ENCODE peak calls at places on chromosomes 5 and 9, in eight cellular contexts. U is IMR-90; W is psoas muscle; O is naive thymus-derived CD4-positive, alpha-beta T cell; C is kidney; H is heart right ventricle; A is PC-3; J is CD8-positive, alpha-beta memory T cell. T is an unnamed sample. For H3K36me3, the result is how much of the 10 kb centered on the place peaks cover.

GRCh38 chr9:30677256-30677655 is 1707.2 kb upstream of the ACO1 start:
- DNase-seq in U (no peak), O (no peak), A (no peak), W (no peak), J (no peak), H (no peak), C (no peak), T (no peak)

GRCh38 chr5:61816146-61816545 is 484.1 kb downstream of the ZSWIM6 start:
- DNase-seq in J (no peak), A (no peak), O (no peak), U (no peak), W (no peak), C (no peak), H (no peak), T (no peak)

GRCh38 chr5:110414360-110414759 is 312.1 kb downstream of the TMEM232 start:
- DNase-seq in U (peak), A (peak), C (no peak), W (no peak), J (no peak), O (no peak), H (no peak), T (no peak)

GRCh38 chr5:112957970-112958773 is 18.4 kb upstream of the DCP2 start:
- DNase-seq in H (peak), C (peak), J (no peak), O (no peak), U (peak), A (peak), W (peak), T (no peak)

GRCh38 chr5:92907914-92908606 is 673.0 kb downstream of the NR2F1-AS1 start:
- DNase-seq in W (no peak), J (no peak), A (no peak), O (no peak), H (no peak), U (peak), C (no peak), T (no peak)

GRCh38 chr5:91266184-91266705 is 116.9 kb downstream of the ARRDC3 start:
- DNase-seq in O (no peak), J (no peak), U (peak), H (no peak), A (peak), C (no peak), W (no peak), T (no peak)

GRCh38 chr5:10674582-10674981 is 86.5 kb downstream of the DAP start:
- DNase-seq in J (no peak), O (no peak), U (no peak), C (no peak), H (no peak), A (no peak), W (no peak), T (no peak)

GRCh38 chr9:124285903-124286291 is 28.1 kb downstream of the NEK6 start:
- DNase-seq in H (no peak), C (peak), W (peak), U (peak), J (peak), A (no peak), O (no peak), T (no peak)

GRCh38 chr9:126822278-126822677 is 17.4 kb downstream of the ZBTB43 start:
- DNase-seq in A (no peak), W (no peak), J (no peak), O (no peak), C (no peak), U (no peak), H (no peak), T (no peak)

GRCh38 chr5:124302504-124302903 is 443.9 kb downstream of the ZNF608 start:
- DNase-seq in W (no peak), A (peak), H (no peak), O (no peak), U (peak), C (no peak), J (no peak), T (no peak)

GRCh38 chr5:157778121-157778805 is 34.8 kb downstream of the LSM11 start:
- DNase-seq in O (no peak), H (no peak), W (no peak), C (no peak), A (peak), J (no peak), U (peak), T (no peak)

GRCh38 chr9:90451804-90452203 is 190.8 kb downstream of the DIRAS2 start:
- DNase-seq in O (no peak), A (no peak), C (no peak), W (no peak), H (no peak), J (no peak), U (no peak), T (no peak)

GRCh38 chr5:160461378-160461777 is 39.7 kb downstream of the PTTG1 start:
- DNase-seq in O (no peak), A (no peak), J (no peak), H (no peak), C (no peak), U (no peak), W (no peak), T (no peak)

GRCh38 chr9:74856997-74857396 is 30.7 kb downstream of the TRPM6 start:
- DNase-seq in U (no peak), C (no peak), H (no peak), W (no peak), O (no peak), A (no peak), J (no peak), T (no peak)

GRCh38 chr9:114098021-114098659 is 952 bp downstream of the KIF12 start:
- DNase-seq in C (peak), A (peak), J (no peak), W (peak), O (no peak), H (peak), U (no peak), T (no peak)

GRCh38 chr9:77731008-77731698 is 83.0 kb upstream of the GNA14 start:
- DNase-seq in U (no peak), W (peak), O (no peak), C (no peak), A (no peak), J (no peak), H (no peak), T (no peak)

GRCh38 chr9:37034320-37034937 is 361 bp upstream of the PAX5 start:
- DNase-seq in H (no peak), W (peak), C (no peak), U (no peak), A (peak), J (no peak), O (peak), T (no peak)

GRCh38 chr5:113896789-113897188 is 383.3 kb downstream of the YTHDC2 start:
- DNase-seq in O (no peak), A (no peak), J (no peak), U (no peak), W (no peak), C (no peak), H (no peak), T (no peak)

GRCh38 chr5:123125953-123126352 is 36.9 kb downstream of the PRDM6 start:
- DNase-seq in A (peak), J (no peak), O (no peak), C (no peak), H (no peak), U (peak), W (no peak), T (no peak)

GRCh38 chr9:110240198-110240597 is 16.1 kb downstream of the TXN start:
- DNase-seq in O (no peak), J (no peak), W (no peak), H (no peak), C (no peak), A (no peak), U (no peak), T (no peak)

GRCh38 chr5:132103969-132104391 is 30.4 kb downstream of the CSF2 start:
- DNase-seq in H (no peak), C (no peak), U (no peak), A (no peak), W (no peak), J (no peak), O (no peak), T (no peak)

GRCh38 chr9:107043886-107044285 is 180.9 kb downstream of the ZNF462 start:
- DNase-seq in O (no peak), C (no peak), J (no peak), U (no peak), H (peak), A (no peak), W (no peak), T (no peak)

GRCh38 chr9:132905726-132906125 is 27.0 kb downstream of the SPACA9 start:
- DNase-seq in U (no peak), H (no peak), J (no peak), W (no peak), A (no peak), C (no peak), O (no peak), T (no peak)

GRCh38 chr9:132896906-132897305 is 18.2 kb downstream of the SPACA9 start:
- DNase-seq in O (no peak), J (no peak), W (no peak), C (no peak), H (no peak), U (peak), A (no peak), T (no peak)

GRCh38 chr9:132898043-132898442 is 19.3 kb downstream of the SPACA9 start:
- DNase-seq in O (no peak), A (no peak), H (no peak), W (no peak), J (no peak), C (no peak), U (no peak), T (no peak)

GRCh38 chr9:132903574-132904495 is 25.1 kb downstream of the SPACA9 start:
- DNase-seq in J (no peak), W (no peak), U (no peak), A (no peak), C (no peak), O (no peak), H (no peak), T (no peak)

GRCh38 chr9:132901859-132902831 is 23.4 kb downstream of the SPACA9 start:
- DNase-seq in J (peak), H (peak), U (peak), O (peak), A (peak), C (no peak), W (peak), T (peak)
- H3K36me3 ChIP-seq in J (under half), H (under half), U (half or more), O (under half), A (under half), C (half or more), W (half or more), T (half or more)

DNA sequence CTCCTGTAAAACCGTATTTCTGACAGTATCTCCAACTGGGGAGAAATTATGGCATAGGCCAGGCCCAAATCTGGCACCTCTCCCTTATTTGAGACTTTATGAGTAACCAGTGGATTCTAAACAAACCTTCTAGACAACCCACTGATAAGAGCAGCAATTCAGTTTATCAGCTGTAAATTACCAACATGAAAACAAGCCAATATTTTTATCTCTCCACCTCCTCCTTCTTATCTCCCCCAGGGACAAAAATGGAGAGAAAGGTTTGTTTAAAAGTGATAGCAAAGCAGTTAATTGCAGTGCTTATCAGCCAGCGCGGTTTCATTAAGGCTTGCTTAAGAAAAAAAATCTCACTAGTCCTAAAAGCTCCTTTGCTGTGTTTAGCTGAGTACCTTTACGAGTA is 53.8 kb downstream of the KCNV2 start:
- DNase-seq in H (no peak), U (peak), O (no peak), J (no peak), A (no peak), W (no peak), C (no peak), T (no peak)
- H3K36me3 ChIP-seq in H (under half), U (under half), O (under half), J (under half), A (under half), W (under half), C (under half), T (under half)

GRCh38 chr5:172901012-172901780 is 58.0 kb upstream of the RPL26L1 start:
- DNase-seq in W (peak), A (no peak), O (no peak), J (no peak), C (peak), H (peak), U (peak), T (peak)

GRCh38 chr5:172898513-172899369 is 60.5 kb upstream of the RPL26L1 start:
- DNase-seq in O (no peak), A (no peak), C (no peak), W (peak), H (no peak), U (no peak), J (no peak), T (no peak)

GRCh38 chr5:172901788-172902496 is 57.3 kb upstream of the RPL26L1 start:
- DNase-seq in C (no peak), A (peak), H (no peak), J (no peak), U (peak), O (no peak), W (no peak), T (no peak)

GRCh38 chr5:172897691-172898512 is 61.3 kb upstream of the RPL26L1 start:
- DNase-seq in C (no peak), H (no peak), W (peak), O (no peak), U (peak), J (no peak), A (peak), T (peak)

DNA sequence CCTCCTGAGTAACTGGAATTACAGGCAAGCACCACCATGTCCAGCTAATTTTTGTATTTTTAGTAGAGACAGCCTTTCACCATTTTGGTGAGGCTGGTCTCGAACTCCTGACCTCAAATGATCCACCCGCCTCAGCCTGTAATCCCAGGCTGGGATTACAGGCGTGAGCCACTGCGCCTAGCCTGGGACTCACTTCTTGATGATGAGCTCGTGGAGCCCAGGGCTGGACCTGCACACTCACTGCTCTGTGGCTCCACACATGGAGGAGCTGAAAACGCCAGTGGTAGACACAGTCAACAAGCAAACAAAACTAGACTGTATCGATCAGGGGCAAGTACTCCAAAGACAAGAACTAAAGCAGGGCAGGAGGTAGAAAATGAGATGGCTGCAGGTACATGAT is 59.8 kb upstream of the RPL26L1 start:
- DNase-seq in A (no peak), O (no peak), U (no peak), C (no peak), J (no peak), H (no peak), W (peak), T (no peak)
- H3K36me3 ChIP-seq in A (under half), O (under half), U (under half), C (under half), J (under half), H (under half), W (under half), T (under half)

GRCh38 chr9:120411862-120412424 is 168.0 kb downstream of the CDK5RAP2 start:
- DNase-seq in W (no peak), A (no peak), O (no peak), U (no peak), H (no peak), J (no peak), C (no peak), T (no peak)
- H3K36me3 ChIP-seq in W (half or more), A (under half), O (under half), U (under half), H (under half), J (under half), C (under half), T (under half)

DNA sequence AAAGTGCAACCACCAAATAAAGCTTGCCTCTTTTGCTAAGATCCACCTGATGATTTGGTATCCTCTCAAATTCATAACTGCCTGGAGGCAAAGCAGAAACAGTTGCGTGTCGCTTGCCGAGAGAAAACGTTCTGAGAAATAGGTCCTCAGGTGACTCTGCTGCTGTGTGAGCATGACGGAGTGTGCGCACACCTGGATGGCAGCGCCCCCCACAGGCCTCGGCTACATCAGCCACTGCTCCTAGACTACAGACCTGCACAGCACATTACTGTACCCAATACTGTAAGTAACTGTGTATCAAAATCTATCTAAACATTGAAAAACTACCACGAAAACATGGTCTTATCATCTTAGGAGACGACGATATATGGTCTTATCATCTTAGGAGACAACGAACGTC is 87.4 kb downstream of the CAMSAP1 start:
- DNase-seq in U (no peak), O (no peak), H (no peak), W (no peak), J (no peak), C (no peak), A (no peak), T (no peak)
- H3K36me3 ChIP-seq in U (half or more), O (under half), H (under half), W (half or more), J (under half), C (under half), A (under half), T (half or more)

GRCh38 chr9:81602887-81603680 is 86.3 kb downstream of the TLE1 start:
- DNase-seq in O (no peak), A (no peak), U (no peak), J (no peak), C (no peak), H (no peak), W (no peak), T (no peak)

GRCh38 chr9:81604306-81605153 is 84.8 kb downstream of the TLE1 start:
- DNase-seq in A (no peak), U (peak), J (no peak), O (no peak), W (no peak), H (no peak), C (no peak), T (no peak)

GRCh38 chr9:81608289-81608657 is 81.1 kb downstream of the TLE1 start:
- DNase-seq in J (no peak), W (no peak), U (no peak), H (no peak), C (no peak), A (no peak), O (no peak), T (no peak)

GRCh38 chr9:81607593-81608288 is 81.6 kb downstream of the TLE1 start:
- DNase-seq in W (no peak), J (no peak), H (no peak), C (peak), A (no peak), U (no peak), O (no peak), T (no peak)

GRCh38 chr9:81605154-81605670 is 84.1 kb downstream of the TLE1 start:
- DNase-seq in A (peak), H (no peak), C (peak), W (no peak), O (no peak), J (no peak), U (no peak), T (no peak)
- H3K36me3 ChIP-seq in A (under half), H (under half), C (under half), W (under half), O (under half), J (under half), U (under half), T (under half)

GRCh38 chr9:122822056-122822455 is 6.3 kb downstream of the PDCL start:
- DNase-seq in U (no peak), J (no peak), O (no peak), A (no peak), H (no peak), C (no peak), W (no peak), T (no peak)

GRCh38 chr9:122819791-122820489 is 8.4 kb downstream of the PDCL start:
- DNase-seq in O (no peak), C (no peak), U (peak), W (no peak), J (no peak), A (peak), H (no peak), T (no peak)

GRCh38 chr9:122821278-122821952 is 7.0 kb downstream of the PDCL start:
- DNase-seq in C (peak), H (no peak), U (peak), A (no peak), O (no peak), W (peak), J (no peak), T (no peak)

GRCh38 chr9:122819326-122819725 is 9.1 kb downstream of the PDCL start:
- DNase-seq in U (peak), J (no peak), O (no peak), C (no peak), A (peak), H (no peak), W (no peak), T (no peak)

DNA sequence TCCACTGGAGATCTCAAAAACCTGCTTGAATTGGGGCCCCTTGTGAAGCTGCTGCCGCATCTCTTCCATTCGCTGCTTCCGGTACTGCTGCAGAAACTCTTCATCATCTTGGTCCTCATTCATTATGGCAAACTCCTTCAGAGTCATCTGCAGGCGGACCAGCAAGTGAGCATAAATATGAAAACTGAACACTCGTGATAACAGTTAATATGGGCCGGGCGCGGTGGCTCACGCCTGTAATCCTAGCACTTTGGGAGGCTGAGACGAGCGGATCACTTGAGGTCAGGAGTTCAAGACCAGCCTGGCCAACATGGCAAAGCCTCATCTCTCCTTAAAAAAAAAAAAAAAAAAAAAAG is 7.9 kb downstream of the PDCL start:
- DNase-seq in A (no peak), W (no peak), U (no peak), H (no peak), C (no peak), O (no peak), J (no peak), T (no peak)
- H3K36me3 ChIP-seq in A (under half), W (half or more), U (under half), H (under half), C (under half), O (under half), J (under half), T (under half)

DNA sequence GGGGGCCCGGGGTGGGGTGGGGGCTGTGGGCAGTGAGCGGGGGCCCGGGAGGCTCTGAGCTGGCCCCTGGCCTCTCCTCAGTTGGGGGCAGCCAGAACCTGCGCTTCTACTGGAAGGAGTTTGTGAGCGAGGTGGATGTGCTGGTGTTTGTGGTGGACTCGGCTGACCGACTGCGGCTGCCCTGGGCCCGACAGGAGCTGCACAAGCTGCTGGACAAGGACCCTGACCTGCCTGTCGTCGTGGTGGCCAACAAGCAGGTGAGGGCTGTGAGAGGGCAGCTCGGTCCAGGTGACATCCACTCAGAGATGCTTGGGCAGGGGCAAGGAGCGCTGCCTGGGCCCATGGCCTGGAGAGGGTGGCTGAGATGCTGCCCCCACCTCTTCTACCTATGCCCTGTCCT is 3.4 kb downstream of the ARL10 start:
- DNase-seq in J (no peak), O (no peak), H (no peak), C (no peak), W (no peak), U (no peak), A (no peak), T (no peak)
- H3K36me3 ChIP-seq in J (under half), O (under half), H (under half), C (under half), W (under half), U (under half), A (under half), T (under half)